ENCODE peak calls at places on chromosome 21, in five cellular contexts. W is AG04450, T is iris pigment epithelial cell, R is activated T-cell treated with anti-CD3 and anti-CD28 coated beads for 1 hour, E is posterior vena cava. S is an unnamed sample.

GRCh38 chr21:46155514-46156377 is at the start of gene FTCD:
- DNase-seq in E (peak; percentile 77), T (no peak), W (no peak), R (no peak), S (no peak)

GRCh38 chr21:41950941-41951408 is 2.8 kb downstream of the C2CD2 start:
- DNase-seq in R (no peak), T (no peak), W (no peak), E (peak; percentile 52), S (no peak)

GRCh38 chr21:29557200-29557599 is 258.5 kb downstream of the BACH1 start:
- DNase-seq in R (no peak), E (no peak), W (no peak), T (no peak), S (no peak)

GRCh38 chr21:44765231-44766013 is 36.2 kb downstream of the UBE2G2 start:
- DNase-seq in E (no peak), R (peak; percentile 18), W (no peak), T (peak; percentile 38), S (no peak)

GRCh38 chr21:22120616-22121266 is 1122.5 kb downstream of the NCAM2 start:
- DNase-seq in W (no peak), E (no peak), R (no peak), T (peak; percentile 1), S (no peak)

GRCh38 chr21:45709696-45710268 is 66.3 kb downstream of the PCBP3 start:
- DNase-seq in R (no peak), T (no peak), E (no peak), W (no peak), S (no peak)

GRCh38 chr21:23574932-23575331 is 2032.3 kb downstream of the MRPL39 start:
- DNase-seq in W (no peak), R (no peak), E (no peak), T (no peak), S (no peak)

GRCh38 chr21:40386301-40386911 is 460.6 kb downstream of the DSCAM start:
- DNase-seq in E (no peak), W (no peak), R (no peak), T (peak; percentile 1), S (no peak)

GRCh38 chr21:45538381-45539045 is 3.7 kb downstream of the SLC19A1 start:
- DNase-seq in W (no peak), E (peak; percentile 80), T (no peak), R (no peak), S (no peak)

S was measured in mesenchymal stem cell.